ENCODE peak calls at places on chromosomes 5 and 9, in five cellular contexts. M, Z, K, Y and T are unnamed samples.

GRCh38 chr5:19927919-19928318 is 60.1 kb downstream of the CDH18 start:
- DNase-seq in M (peak), K (no peak), Z (peak), Y (peak), T (no peak)

GRCh38 chr9:86340356-86341006 is 13.7 kb downstream of the TUT7 start:
- DNase-seq in Y (no peak), Z (no peak), K (no peak), M (no peak), T (no peak)

GRCh38 chr9:130443840-130444492 is 795 bp upstream of the ASS1 start:
- DNase-seq in K (no peak), Z (no peak), Y (no peak), M (no peak), T (no peak)

GRCh38 chr9:98318834-98319478 is 63.5 kb upstream of the TBC1D2 start:
- DNase-seq in K (no peak), M (no peak), Z (no peak), Y (no peak), T (no peak)

GRCh38 chr9:38047301-38048251 is 21.5 kb downstream of the SHB start:
- DNase-seq in M (peak), K (no peak), Z (peak), Y (peak), T (peak)

GRCh38 chr5:143741418-143741817 is 70.5 kb upstream of the HMHB1 start:
- DNase-seq in Y (no peak), K (no peak), M (no peak), Z (no peak), T (no peak)

GRCh38 chr5:160467555-160468418 is 46.1 kb downstream of the PTTG1 start:
- DNase-seq in Z (peak), M (no peak), K (peak), Y (no peak), T (no peak)

GRCh38 chr9:82148849-82149544 is 160.4 kb downstream of the SPATA31D1 start:
- DNase-seq in Y (no peak), K (no peak), M (no peak), Z (no peak), T (peak)

GRCh38 chr5:57650360-57651069 is 167.9 kb upstream of the ACTBL2 start:
- DNase-seq in Y (peak), M (peak), Z (peak), K (peak), T (peak)

GRCh38 chr5:32254987-32255900 is 57.5 kb downstream of the MTMR12 start:
- DNase-seq in M (no peak), Y (no peak), Z (no peak), K (no peak), T (no peak)

GRCh38 chr5:122584411-122585110 is 190.3 kb upstream of the SNX2 start:
- DNase-seq in K (no peak), Z (no peak), M (no peak), Y (no peak), T (peak)

GRCh38 chr5:87877023-87877422 is 391.6 kb downstream of the TMEM161B start:
- DNase-seq in Y (no peak), K (no peak), Z (no peak), M (no peak), T (no peak)

GRCh38 chr9:125544988-125545651 is 161.9 kb downstream of the MAPKAP1 start:
- DNase-seq in M (no peak), K (no peak), Z (no peak), Y (no peak), T (no peak)
- TF ChIP-seq SUZ12 in M (no peak), K (no peak), Z (no peak), Y (no peak), T (no peak)

GRCh38 chr9:23123048-23123632 is 676.5 kb downstream of the DMRTA1 start:
- DNase-seq in M (peak), K (no peak), Y (peak), Z (peak), T (peak)
- TF ChIP-seq SUZ12 in M (no peak), K (no peak), Y (no peak), Z (no peak), T (no peak)

GRCh38 chr5:172939561-172939960 is 19.7 kb upstream of the RPL26L1 start:
- DNase-seq in Z (no peak), M (no peak), Y (no peak), K (no peak), T (no peak)
- TF ChIP-seq SUZ12 in Z (no peak), M (no peak), Y (no peak), K (no peak), T (no peak)

DNA sequence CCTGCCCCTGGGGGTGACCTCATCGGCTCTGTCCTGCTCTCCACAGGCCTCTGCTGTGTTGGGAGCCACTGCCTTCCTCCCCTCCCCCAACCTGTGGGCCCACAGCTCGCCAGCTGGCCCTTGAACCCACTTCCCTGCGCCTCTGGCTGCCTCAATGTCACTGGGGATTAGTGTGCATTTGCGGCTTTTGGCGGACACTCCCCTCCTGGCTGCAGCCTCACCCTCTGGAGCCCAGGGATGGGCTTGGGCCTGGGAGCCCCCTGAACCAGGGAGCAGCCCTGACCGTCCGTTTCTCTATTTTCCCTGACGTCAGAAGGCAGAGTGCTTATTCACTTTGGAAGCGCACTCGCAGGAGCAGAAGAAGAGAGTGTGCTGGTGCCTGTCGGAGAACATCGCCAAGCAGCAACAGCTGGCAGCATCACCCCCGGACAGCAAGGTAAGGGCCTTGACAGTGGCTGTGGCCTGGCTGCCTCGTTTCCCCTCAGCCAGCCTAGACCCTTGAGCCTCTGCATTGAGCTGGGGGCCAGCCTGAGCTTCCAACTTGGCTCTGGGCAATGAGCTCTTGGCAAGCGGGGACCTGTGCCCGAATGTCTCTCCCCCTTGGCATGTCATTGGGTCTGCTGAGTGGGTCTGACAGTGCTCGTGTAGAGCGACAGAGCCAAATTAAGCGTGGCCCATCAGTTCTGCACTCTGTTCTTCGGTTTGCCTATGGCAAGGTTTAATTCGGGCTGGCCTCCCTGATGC is 73.1 kb downstream of the RGS3 start:
- DNase-seq in K (no peak), M (no peak), Z (no peak), Y (no peak), T (no peak)
- TF ChIP-seq SUZ12 in K (no peak), M (no peak), Z (no peak), Y (no peak), T (no peak)

GRCh38 chr9:137315581-137316011 is 13.5 kb upstream of the NRARP start:
- DNase-seq in M (no peak), K (no peak), Y (no peak), Z (no peak), T (no peak)
- TF ChIP-seq SUZ12 in M (no peak), K (no peak), Y (no peak), Z (no peak), T (no peak)

DNA sequence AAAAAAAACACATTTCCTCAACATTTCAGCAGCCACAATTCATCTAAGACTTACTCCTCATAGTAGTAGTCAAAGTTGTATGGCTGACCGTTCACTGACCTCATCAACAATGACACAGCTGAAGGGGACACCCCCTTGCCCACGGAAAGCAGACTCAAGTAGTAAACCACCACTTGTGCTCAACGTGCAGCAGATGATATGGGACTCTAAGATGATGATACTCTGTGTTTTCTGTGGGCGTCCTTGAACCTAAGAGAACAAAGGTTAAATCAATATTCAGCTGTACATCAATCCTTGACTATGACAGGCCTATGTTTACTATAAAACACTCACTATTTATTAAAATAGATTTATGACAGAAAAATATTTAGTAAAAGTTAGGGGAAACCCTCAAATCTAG is 71.6 kb downstream of the SETX start:
- DNase-seq in M (no peak), Y (no peak), Z (no peak), K (no peak), T (no peak)
- TF ChIP-seq SUZ12 in M (no peak), Y (no peak), Z (no peak), K (no peak), T (no peak)

GRCh38 chr5:68489556-68489955 is 274.0 kb downstream of the PIK3R1 start:
- DNase-seq in Z (no peak), M (no peak), K (no peak), Y (no peak), T (no peak)
- TF ChIP-seq SUZ12 in Z (no peak), M (no peak), K (no peak), Y (no peak), T (no peak)

GRCh38 chr5:135846311-135846710 is 11.8 kb downstream of the SLC25A48 start:
- DNase-seq in Y (no peak), K (no peak), M (no peak), Z (no peak), T (no peak)

GRCh38 chr5:135842737-135843136 is 8.3 kb downstream of the SLC25A48 start:
- DNase-seq in K (no peak), M (no peak), Z (no peak), Y (no peak), T (no peak)

GRCh38 chr5:135847976-135848375 is 13.5 kb downstream of the SLC25A48 start:
- DNase-seq in Z (no peak), Y (no peak), M (no peak), K (no peak), T (no peak)

DNA sequence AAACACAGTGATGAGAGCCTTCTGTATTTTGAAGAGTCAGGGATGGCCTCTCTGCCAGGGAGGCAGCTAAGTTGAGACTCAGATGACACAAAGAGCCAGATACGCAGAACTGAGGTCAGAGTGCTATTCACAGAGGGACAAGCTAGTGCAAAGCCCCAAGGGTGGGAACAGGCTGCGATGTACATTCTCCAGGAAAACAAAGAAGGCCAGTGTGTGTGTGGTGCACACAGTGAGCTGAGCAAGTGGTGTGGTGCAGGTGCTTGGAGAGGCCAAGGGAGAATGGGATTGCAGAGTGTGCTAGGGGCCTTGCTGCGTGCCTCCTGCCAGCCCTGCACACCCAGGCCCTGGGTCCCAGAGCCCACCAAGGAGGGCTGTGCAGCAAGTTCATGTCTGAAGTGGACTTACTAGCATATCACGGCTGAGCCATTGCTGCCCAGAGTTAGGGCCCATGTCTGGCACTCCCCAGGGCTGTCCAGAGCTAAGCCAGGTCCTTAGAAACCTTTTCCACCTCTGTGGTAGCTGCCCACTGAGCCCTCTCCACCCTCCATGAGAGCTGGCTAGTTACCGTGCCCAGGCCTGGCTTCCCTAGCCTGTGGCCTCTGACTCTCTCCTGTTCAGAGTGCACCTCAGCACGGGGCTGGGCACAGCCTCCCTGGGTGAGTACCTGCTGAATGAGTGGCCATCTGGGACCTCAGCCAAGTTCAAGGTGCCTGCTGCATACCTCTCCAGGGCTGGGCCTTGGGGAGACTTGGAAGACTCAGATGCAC is 9.3 kb downstream of the SLC25A48 start:
- DNase-seq in Z (no peak), K (no peak), M (no peak), Y (no peak), T (no peak)
- TF ChIP-seq SUZ12 in Z (no peak), K (no peak), M (no peak), Y (no peak), T (no peak)

GRCh38 chr5:3657364-3658003 is 61.9 kb downstream of the IRX1 start:
- DNase-seq in M (no peak), Z (no peak), K (no peak), Y (no peak), T (no peak)
- TF ChIP-seq SUZ12 in M (no peak), Z (no peak), K (no peak), Y (no peak), T (no peak)

GRCh38 chr5:42566658-42567313 is 143.5 kb downstream of the GHR start:
- DNase-seq in K (no peak), M (no peak), Y (no peak), Z (no peak), T (no peak)
- TF ChIP-seq SUZ12 in K (no peak), M (no peak), Y (no peak), Z (no peak), T (no peak)